ENCODE peak calls at places on chromosomes 2 and 18, in five cellular contexts. One of them, this sample, is unnamed. For H3K36me3, the result is how much of the 10 kb centered on the place peaks cover.

GRCh38 chr2:2263196-2263829 is 67.8 kb downstream of the MYT1L start:
- DNase-seq in GM23248: no peak
- DNase-seq in aorta: no peak
- DNase-seq in fibroblast of lung: no peak
- DNase-seq in body of pancreas: no peak
- DNase-seq in this sample: no peak

GRCh38 chr18:25230658-25231326 is 121.2 kb downstream of the ZNF521 start:
- DNase-seq in GM23248: peak
- DNase-seq in aorta: peak
- DNase-seq in fibroblast of lung: peak
- DNase-seq in body of pancreas: peak
- DNase-seq in this sample: no peak

GRCh38 chr2:29423267-29423666 is 308.1 kb downstream of the CLIP4 start:
- DNase-seq in GM23248: no peak
- DNase-seq in aorta: no peak
- DNase-seq in fibroblast of lung: peak
- DNase-seq in body of pancreas: no peak
- DNase-seq in this sample: no peak

GRCh38 chr2:225100856-225101294 is 58.6 kb upstream of the DOCK10 start:
- DNase-seq in GM23248: peak
- DNase-seq in aorta: no peak
- DNase-seq in fibroblast of lung: peak
- DNase-seq in body of pancreas: no peak
- DNase-seq in this sample: no peak

GRCh38 chr2:201964631-201965206 is 68.9 kb upstream of the FZD7 start:
- DNase-seq in GM23248: no peak
- DNase-seq in aorta: no peak
- DNase-seq in fibroblast of lung: peak
- DNase-seq in body of pancreas: no peak
- DNase-seq in this sample: no peak

GRCh38 chr2:63432373-63432772 is 155.9 kb downstream of the WDPCP start:
- DNase-seq in GM23248: peak
- DNase-seq in aorta: no peak
- DNase-seq in fibroblast of lung: peak
- DNase-seq in body of pancreas: no peak
- DNase-seq in this sample: no peak

GRCh38 chr2:184268900-184269299 is 329.4 kb upstream of the ZNF804A start:
- DNase-seq in GM23248: no peak
- DNase-seq in aorta: no peak
- DNase-seq in fibroblast of lung: no peak
- DNase-seq in body of pancreas: no peak
- DNase-seq in this sample: no peak

GRCh38 chr18:56696966-56697365 is 45.8 kb downstream of the WDR7 start:
- DNase-seq in GM23248: peak
- DNase-seq in aorta: no peak
- DNase-seq in fibroblast of lung: peak
- DNase-seq in body of pancreas: no peak
- DNase-seq in this sample: no peak

GRCh38 chr18:62781893-62782292 is 66.6 kb downstream of the PHLPP1 start:
- DNase-seq in GM23248: peak
- DNase-seq in aorta: no peak
- DNase-seq in fibroblast of lung: peak
- DNase-seq in body of pancreas: no peak
- DNase-seq in this sample: no peak

GRCh38 chr18:70598406-70598805 is 309.6 kb downstream of the SOCS6 start:
- DNase-seq in GM23248: no peak
- DNase-seq in aorta: no peak
- DNase-seq in fibroblast of lung: no peak
- DNase-seq in body of pancreas: no peak
- DNase-seq in this sample: no peak

GRCh38 chr2:161239416-161240109 is 68.7 kb upstream of the PSMD14 start:
- DNase-seq in GM23248: no peak
- DNase-seq in aorta: peak
- DNase-seq in fibroblast of lung: no peak
- DNase-seq in body of pancreas: no peak
- DNase-seq in this sample: no peak

GRCh38 chr2:8624855-8625398 is 56.9 kb upstream of the ID2 start:
- DNase-seq in GM23248: no peak
- DNase-seq in aorta: no peak
- DNase-seq in fibroblast of lung: no peak
- DNase-seq in body of pancreas: no peak
- DNase-seq in this sample: no peak

GRCh38 chr18:22703883-22704626 is 229.1 kb upstream of the RBBP8 start:
- DNase-seq in GM23248: peak
- DNase-seq in aorta: no peak
- DNase-seq in fibroblast of lung: peak
- DNase-seq in body of pancreas: peak
- DNase-seq in this sample: peak

GRCh38 chr18:58242435-58242834 is 198.4 kb downstream of the NEDD4L start:
- DNase-seq in GM23248: no peak
- DNase-seq in aorta: no peak
- DNase-seq in fibroblast of lung: no peak
- DNase-seq in body of pancreas: no peak
- DNase-seq in this sample: no peak

GRCh38 chr18:76274470-76275289 is 220.4 kb downstream of the ZNF516 start:
- DNase-seq in GM23248: no peak
- DNase-seq in aorta: no peak
- DNase-seq in fibroblast of lung: no peak
- DNase-seq in body of pancreas: no peak
- DNase-seq in this sample: no peak

GRCh38 chr18:13096232-13096631 is 105.1 kb downstream of the CEP192 start:
- DNase-seq in GM23248: no peak
- DNase-seq in aorta: no peak
- DNase-seq in fibroblast of lung: no peak
- DNase-seq in body of pancreas: no peak
- DNase-seq in this sample: no peak

GRCh38 chr2:152421521-152422367 is 86.8 kb downstream of the FMNL2 start:
- DNase-seq in GM23248: peak
- DNase-seq in aorta: peak
- DNase-seq in fibroblast of lung: peak
- DNase-seq in body of pancreas: peak
- DNase-seq in this sample: no peak

GRCh38 chr18:5317186-5317585 is 21.7 kb upstream of the ZBTB14 start:
- DNase-seq in GM23248: peak
- DNase-seq in aorta: no peak
- DNase-seq in fibroblast of lung: no peak
- DNase-seq in body of pancreas: no peak
- DNase-seq in this sample: no peak

GRCh38 chr2:222982010-222982908 is 69.7 kb upstream of the KCNE4 start:
- DNase-seq in GM23248: peak
- DNase-seq in aorta: peak
- DNase-seq in fibroblast of lung: peak
- DNase-seq in body of pancreas: peak
- DNase-seq in this sample: peak

GRCh38 chr2:161019311-161019710 is 140.9 kb upstream of the TANK start:
- DNase-seq in GM23248: no peak
- DNase-seq in aorta: no peak
- DNase-seq in fibroblast of lung: no peak
- DNase-seq in body of pancreas: no peak
- DNase-seq in this sample: no peak

GRCh38 chr2:168039885-168040284 is 207.5 kb downstream of the STK39 start:
- DNase-seq in GM23248: no peak
- DNase-seq in aorta: no peak
- DNase-seq in fibroblast of lung: no peak
- DNase-seq in body of pancreas: no peak
- DNase-seq in this sample: no peak

GRCh38 chr2:151999058-151999457 is 99.8 kb downstream of the CACNB4 start:
- DNase-seq in GM23248: peak
- DNase-seq in aorta: peak
- DNase-seq in fibroblast of lung: peak
- DNase-seq in body of pancreas: peak
- DNase-seq in this sample: peak

GRCh38 chr18:4510709-4511108 is 55.6 kb upstream of the DLGAP1 start:
- DNase-seq in GM23248: no peak
- DNase-seq in aorta: no peak
- DNase-seq in fibroblast of lung: peak
- DNase-seq in body of pancreas: no peak
- DNase-seq in this sample: no peak

GRCh38 chr2:82198809-82199492 is 1894.4 kb upstream of the LRRTM1 start:
- DNase-seq in GM23248: no peak
- DNase-seq in aorta: no peak
- DNase-seq in fibroblast of lung: no peak
- DNase-seq in body of pancreas: no peak
- DNase-seq in this sample: peak

GRCh38 chr2:84924173-84925106 is 19.0 kb downstream of the TMSB10 start:
- DNase-seq in GM23248: peak
- DNase-seq in aorta: peak
- DNase-seq in fibroblast of lung: peak
- DNase-seq in body of pancreas: no peak
- DNase-seq in this sample: no peak

GRCh38 chr18:44771957-44772917 is 91.5 kb downstream of the SETBP1 start:
- DNase-seq in GM23248: no peak
- DNase-seq in aorta: no peak
- DNase-seq in fibroblast of lung: peak
- DNase-seq in body of pancreas: peak
- DNase-seq in this sample: no peak

GRCh38 chr2:204027105-204027504 is 90.5 kb downstream of the ICOS start:
- DNase-seq in GM23248: no peak
- DNase-seq in aorta: no peak
- DNase-seq in fibroblast of lung: peak
- DNase-seq in body of pancreas: no peak
- DNase-seq in this sample: no peak

GRCh38 chr2:39403311-39403710 is 33.8 kb downstream of the MAP4K3 start:
- DNase-seq in GM23248: no peak
- DNase-seq in aorta: peak
- DNase-seq in fibroblast of lung: peak
- DNase-seq in body of pancreas: no peak
- DNase-seq in this sample: no peak

GRCh38 chr2:95391641-95392310 is 10.7 kb upstream of the FAHD2A start:
- DNase-seq in GM23248: no peak
- DNase-seq in aorta: no peak
- DNase-seq in fibroblast of lung: no peak
- DNase-seq in body of pancreas: peak
- DNase-seq in this sample: no peak

GRCh38 chr2:1638281-1638860 is 105.9 kb downstream of the PXDN start:
- DNase-seq in GM23248: peak
- DNase-seq in aorta: peak
- DNase-seq in fibroblast of lung: peak
- DNase-seq in body of pancreas: no peak
- DNase-seq in this sample: no peak

GRCh38 chr18:36728345-36728744 is 100.5 kb downstream of the TPGS2 start:
- DNase-seq in GM23248: no peak
- DNase-seq in aorta: no peak
- DNase-seq in fibroblast of lung: no peak
- DNase-seq in body of pancreas: no peak
- DNase-seq in this sample: no peak

GRCh38 chr2:46954951-46955571 is 39.5 kb upstream of the MCFD2 start:
- DNase-seq in GM23248: peak
- DNase-seq in aorta: peak
- DNase-seq in fibroblast of lung: peak
- DNase-seq in body of pancreas: peak
- DNase-seq in this sample: no peak

GRCh38 chr2:219851801-219852481 is 224.5 kb downstream of the SLC4A3 start:
- DNase-seq in GM23248: peak
- DNase-seq in aorta: peak
- DNase-seq in fibroblast of lung: peak
- DNase-seq in body of pancreas: no peak
- DNase-seq in this sample: no peak

GRCh38 chr2:150339282-150339681 is 148.2 kb downstream of the RND3 start:
- DNase-seq in GM23248: peak
- DNase-seq in aorta: no peak
- DNase-seq in fibroblast of lung: no peak
- DNase-seq in body of pancreas: no peak
- DNase-seq in this sample: no peak

GRCh38 chr2:136818839-136819238 is 53.5 kb downstream of the THSD7B start:
- DNase-seq in GM23248: no peak
- DNase-seq in aorta: no peak
- DNase-seq in fibroblast of lung: no peak
- DNase-seq in body of pancreas: no peak
- DNase-seq in this sample: no peak

DNA sequence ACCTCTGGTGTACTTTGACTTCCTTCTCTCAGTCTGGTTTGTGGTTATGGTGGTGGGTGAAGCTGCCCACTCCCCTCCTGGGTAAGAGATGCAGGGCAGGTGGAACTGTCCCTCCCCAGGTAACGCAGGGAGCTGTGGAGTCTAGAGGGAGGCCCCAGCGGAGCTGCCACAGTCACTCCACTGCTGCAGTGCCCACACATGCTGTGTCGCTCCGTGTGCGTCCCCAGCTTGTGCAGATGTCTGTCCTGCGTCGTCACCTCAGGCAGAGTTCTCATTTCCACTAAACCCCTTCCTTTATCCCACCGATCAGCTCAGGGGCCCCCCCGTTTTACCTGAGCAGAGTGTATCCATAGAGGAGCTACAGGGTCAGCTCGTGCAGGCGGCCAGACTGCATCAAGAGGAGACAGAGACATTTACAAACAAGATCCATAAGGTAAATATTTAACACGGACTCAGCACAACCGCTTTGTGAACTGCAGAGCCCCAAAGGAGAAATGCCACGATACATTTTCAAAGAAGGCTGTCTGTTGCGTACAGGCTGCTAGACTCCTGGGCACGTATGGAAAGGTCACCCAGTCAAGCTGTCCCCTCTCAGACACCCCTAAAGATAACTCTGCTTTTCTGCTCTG is 87.4 kb downstream of the MTCL1 start:
- DNase-seq in GM23248: no peak
- DNase-seq in aorta: no peak
- DNase-seq in fibroblast of lung: no peak
- DNase-seq in body of pancreas: no peak
- DNase-seq in this sample: no peak
- H3K36me3 ChIP-seq in GM23248: under half
- H3K36me3 ChIP-seq in aorta: under half
- H3K36me3 ChIP-seq in fibroblast of lung: under half
- H3K36me3 ChIP-seq in body of pancreas: under half
- H3K36me3 ChIP-seq in this sample: under half

GRCh38 chr2:239103125-239104098 is 255.5 kb downstream of the TWIST2 start:
- DNase-seq in GM23248: no peak
- DNase-seq in aorta: peak
- DNase-seq in fibroblast of lung: no peak
- DNase-seq in body of pancreas: no peak
- DNase-seq in this sample: no peak
- H3K36me3 ChIP-seq in GM23248: under half
- H3K36me3 ChIP-seq in aorta: under half
- H3K36me3 ChIP-seq in fibroblast of lung: under half
- H3K36me3 ChIP-seq in body of pancreas: under half
- H3K36me3 ChIP-seq in this sample: under half

GRCh38 chr2:88673363-88673762 is 18.1 kb upstream of the RPIA start:
- DNase-seq in GM23248: no peak
- DNase-seq in aorta: no peak
- DNase-seq in fibroblast of lung: no peak
- DNase-seq in body of pancreas: no peak
- DNase-seq in this sample: no peak
- H3K36me3 ChIP-seq in GM23248: under half
- H3K36me3 ChIP-seq in aorta: under half
- H3K36me3 ChIP-seq in fibroblast of lung: under half
- H3K36me3 ChIP-seq in body of pancreas: under half
- H3K36me3 ChIP-seq in this sample: under half

DNA sequence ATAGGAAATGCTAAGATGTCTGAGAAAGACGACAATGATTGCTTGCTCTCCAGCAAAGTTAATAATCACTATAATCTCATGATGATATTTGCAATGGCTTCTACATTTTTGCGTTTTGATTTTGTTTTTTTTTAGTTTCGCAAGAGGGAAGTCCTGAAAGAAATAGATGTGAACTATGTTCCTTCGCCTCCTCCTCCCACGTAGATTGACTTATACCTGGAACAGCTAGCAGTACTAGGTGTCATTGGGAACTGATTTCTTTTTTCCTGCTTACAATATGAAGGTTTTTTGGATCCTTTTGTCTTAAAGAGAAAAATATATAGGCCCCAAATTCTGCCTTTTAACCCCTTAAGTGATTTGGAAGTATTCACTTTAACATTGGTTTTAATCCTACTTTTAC is 26.7 kb downstream of the ITPRID2 start:
- DNase-seq in GM23248: no peak
- DNase-seq in aorta: no peak
- DNase-seq in fibroblast of lung: no peak
- DNase-seq in body of pancreas: no peak
- DNase-seq in this sample: no peak
- H3K36me3 ChIP-seq in GM23248: half or more
- H3K36me3 ChIP-seq in aorta: under half
- H3K36me3 ChIP-seq in fibroblast of lung: under half
- H3K36me3 ChIP-seq in body of pancreas: under half
- H3K36me3 ChIP-seq in this sample: under half